ENCODE peak calls at places on chromosomes 16 and 17, in six cellular contexts. P is CD8-positive, alpha-beta T cell; G is SK-N-SH; Y is GM12865; V is astrocyte; M is transverse colon. B is an unnamed sample.

GRCh38 chr17:55295411-55296170 is 30.8 kb downstream of the HLF start:
- DNase-seq in P (peak), G (peak), Y (peak), V (peak), M (peak), B (peak)

GRCh38 chr16:61580579-61580978 is 455.7 kb downstream of the CDH8 start:
- DNase-seq in P (no peak), G (no peak), Y (no peak), V (no peak), M (no peak), B (no peak)

GRCh38 chr16:55543470-55543869 is 23.0 kb upstream of the CAPNS2 start:
- DNase-seq in P (no peak), G (peak), Y (no peak), V (no peak), M (no peak), B (peak)

GRCh38 chr16:19309178-19309577 is 23.6 kb downstream of the CLEC19A start:
- DNase-seq in P (no peak), G (no peak), Y (no peak), V (no peak), M (no peak), B (no peak)

GRCh38 chr17:47694018-47694817 is at the start of gene TBKBP1:
- DNase-seq in P (no peak), G (peak), Y (no peak), V (peak), M (peak), B (peak)

GRCh38 chr17:31627960-31628359 is 231.1 kb downstream of the COPRS start:
- DNase-seq in P (no peak), G (no peak), Y (no peak), V (peak), M (no peak), B (no peak)

GRCh38 chr17:59725691-59726090 is 18.2 kb downstream of the VMP1 start:
- DNase-seq in P (no peak), G (no peak), Y (no peak), V (no peak), M (no peak), B (no peak)

GRCh38 chr16:48292452-48292851 is 45.1 kb upstream of the ABCC11 start:
- DNase-seq in P (no peak), G (no peak), Y (no peak), V (no peak), M (no peak), B (no peak)

GRCh38 chr17:36209575-36209974 is 1.3 kb upstream of the CCL4L2 start:
- DNase-seq in P (no peak), G (no peak), Y (no peak), V (no peak), M (no peak), B (no peak)

GRCh38 chr16:17836868-17837602 is 366.3 kb upstream of the XYLT1 start:
- DNase-seq in P (no peak), G (no peak), Y (no peak), V (peak), M (no peak), B (peak)

GRCh38 chr17:51259574-51260236 is at the start of gene MBTD1:
- DNase-seq in P (peak), G (peak), Y (peak), V (peak), M (peak), B (peak)

GRCh38 chr16:47492428-47493357 is 31.6 kb downstream of the PHKB start:
- DNase-seq in P (no peak), G (no peak), Y (peak), V (no peak), M (peak), B (peak)

GRCh38 chr17:80068301-80069160 is 32.1 kb downstream of the CCDC40 start:
- DNase-seq in P (no peak), G (peak), Y (no peak), V (peak), M (no peak), B (peak)

GRCh38 chr16:89170346-89171215 is 967 bp upstream of the CDH15 start:
- DNase-seq in P (no peak), G (no peak), Y (no peak), V (no peak), M (peak), B (peak)

GRCh38 chr16:49921791-49922456 is 66.0 kb upstream of the ZNF423 start:
- DNase-seq in P (peak), G (peak), Y (peak), V (peak), M (peak), B (peak)

DNA sequence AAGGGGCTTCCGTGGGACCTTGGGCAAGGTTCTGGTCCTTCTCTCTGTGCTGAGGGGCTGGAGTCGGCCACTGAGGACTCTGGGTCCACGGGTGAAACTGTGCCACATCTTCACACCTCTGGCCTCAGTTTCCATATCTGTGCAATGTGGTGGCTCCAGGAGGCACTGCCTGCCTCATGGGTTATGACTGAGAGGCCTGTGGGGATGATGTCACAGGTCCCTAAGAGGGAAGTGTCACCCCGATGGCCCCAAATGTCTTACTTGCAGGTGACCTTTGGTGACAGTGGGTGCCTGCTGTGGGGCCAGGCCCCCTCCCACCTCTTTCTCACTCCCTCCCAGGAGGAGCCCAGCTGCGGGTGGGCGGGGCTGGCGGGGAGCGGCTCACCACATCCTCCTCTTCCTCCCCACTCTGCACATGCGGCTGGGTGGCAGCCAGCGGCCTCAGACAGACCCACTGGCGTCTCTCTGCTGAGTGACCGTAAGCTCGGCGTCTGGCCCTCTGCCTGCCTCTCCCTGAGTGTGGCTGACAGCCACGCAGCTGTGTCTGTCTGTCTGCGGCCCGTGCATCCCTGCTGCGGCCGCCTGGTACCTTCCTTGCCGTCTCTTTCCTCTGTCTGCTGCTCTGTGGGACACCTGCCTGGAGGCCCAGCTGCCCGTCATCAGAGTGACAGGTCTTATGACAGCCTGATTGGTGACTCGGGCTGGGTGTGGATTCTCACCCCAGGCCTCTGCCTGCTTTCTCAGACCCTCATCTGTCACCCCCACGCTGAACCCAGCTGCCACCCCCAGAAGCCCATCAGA is at the start of gene IL21R:
- DNase-seq in P (peak), G (peak), Y (peak), V (peak), M (peak), B (no peak)
- H3K4me3 ChIP-seq in P (peak), G (no peak), Y (peak), V (no peak), M (no peak), B (no peak)

GRCh38 chr17:49747632-49748031 is 16.3 kb downstream of the FAM117A start:
- DNase-seq in P (no peak), G (no peak), Y (no peak), V (no peak), M (no peak), B (no peak)
- H3K4me3 ChIP-seq in P (no peak), G (no peak), Y (peak), V (no peak), M (no peak), B (no peak)

GRCh38 chr17:38920374-38921291 is 4.8 kb upstream of the LASP1NB start:
- DNase-seq in P (no peak), G (no peak), Y (no peak), V (no peak), M (no peak), B (no peak)
- H3K4me3 ChIP-seq in P (no peak), G (no peak), Y (no peak), V (no peak), M (no peak), B (no peak)

DNA sequence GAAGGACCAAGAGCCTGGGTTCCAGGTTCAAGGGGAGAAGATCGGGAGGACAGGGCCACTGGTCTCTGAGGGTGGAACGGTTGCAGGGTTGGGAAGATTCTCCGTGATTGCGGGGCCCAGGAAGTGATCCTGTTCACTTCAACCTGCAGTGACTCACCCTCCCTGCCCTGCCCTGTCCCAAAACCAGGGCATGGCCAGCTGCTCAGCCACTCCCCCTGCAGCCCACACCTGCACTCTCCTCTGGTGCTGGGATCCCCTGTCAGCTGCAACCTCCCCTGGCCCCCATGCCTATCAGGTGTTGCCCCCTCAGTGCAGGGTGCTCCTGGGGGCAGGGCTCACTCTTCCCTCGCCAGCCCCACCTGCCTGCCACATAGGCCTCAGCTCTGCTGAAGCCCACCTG is 1.1 kb downstream of the RUNDC3A start:
- DNase-seq in P (no peak), G (no peak), Y (no peak), V (no peak), M (no peak), B (no peak)
- H3K4me3 ChIP-seq in P (peak), G (peak), Y (no peak), V (no peak), M (no peak), B (no peak)

GRCh38 chr17:27797390-27798091 is 2.8 kb downstream of the NOS2 start:
- DNase-seq in P (no peak), G (no peak), Y (no peak), V (no peak), M (peak), B (peak)

GRCh38 chr17:27788919-27789318 is 11.4 kb downstream of the NOS2 start:
- DNase-seq in P (no peak), G (no peak), Y (no peak), V (no peak), M (no peak), B (no peak)

GRCh38 chr17:27792095-27792494 is 8.2 kb downstream of the NOS2 start:
- DNase-seq in P (no peak), G (no peak), Y (no peak), V (no peak), M (no peak), B (no peak)

GRCh38 chr17:27793906-27794380 is 6.4 kb downstream of the NOS2 start:
- DNase-seq in P (no peak), G (peak), Y (no peak), V (no peak), M (no peak), B (no peak)

GRCh38 chr17:27793168-27793905 is 7.0 kb downstream of the NOS2 start:
- DNase-seq in P (no peak), G (peak), Y (no peak), V (no peak), M (no peak), B (peak)
- H3K4me3 ChIP-seq in P (peak), G (peak), Y (no peak), V (peak), M (no peak), B (peak)

GRCh38 chr17:7486181-7486580 is 2.0 kb downstream of the POLR2A start:
- DNase-seq in P (no peak), G (no peak), Y (peak), V (peak), M (no peak), B (no peak)
- H3K4me3 ChIP-seq in P (no peak), G (peak), Y (peak), V (peak), M (no peak), B (peak)

GRCh38 chr16:5015351-5015750 is 18.4 kb downstream of the NAGPA start:
- DNase-seq in P (no peak), G (peak), Y (no peak), V (no peak), M (no peak), B (no peak)
- H3K4me3 ChIP-seq in P (no peak), G (no peak), Y (no peak), V (no peak), M (no peak), B (no peak)

GRCh38 chr17:1188812-1189211 is 9.0 kb upstream of the ABR start:
- DNase-seq in P (no peak), G (no peak), Y (peak), V (peak), M (peak), B (no peak)

GRCh38 chr17:1181769-1182137 is 2.0 kb upstream of the ABR start:
- DNase-seq in P (no peak), G (no peak), Y (peak), V (no peak), M (no peak), B (no peak)

GRCh38 chr17:1182831-1183578 is 3.2 kb upstream of the ABR start:
- DNase-seq in P (no peak), G (no peak), Y (peak), V (no peak), M (no peak), B (no peak)

GRCh38 chr17:1186923-1187771 is 7.4 kb upstream of the ABR start:
- DNase-seq in P (peak), G (peak), Y (peak), V (peak), M (peak), B (peak)

DNA sequence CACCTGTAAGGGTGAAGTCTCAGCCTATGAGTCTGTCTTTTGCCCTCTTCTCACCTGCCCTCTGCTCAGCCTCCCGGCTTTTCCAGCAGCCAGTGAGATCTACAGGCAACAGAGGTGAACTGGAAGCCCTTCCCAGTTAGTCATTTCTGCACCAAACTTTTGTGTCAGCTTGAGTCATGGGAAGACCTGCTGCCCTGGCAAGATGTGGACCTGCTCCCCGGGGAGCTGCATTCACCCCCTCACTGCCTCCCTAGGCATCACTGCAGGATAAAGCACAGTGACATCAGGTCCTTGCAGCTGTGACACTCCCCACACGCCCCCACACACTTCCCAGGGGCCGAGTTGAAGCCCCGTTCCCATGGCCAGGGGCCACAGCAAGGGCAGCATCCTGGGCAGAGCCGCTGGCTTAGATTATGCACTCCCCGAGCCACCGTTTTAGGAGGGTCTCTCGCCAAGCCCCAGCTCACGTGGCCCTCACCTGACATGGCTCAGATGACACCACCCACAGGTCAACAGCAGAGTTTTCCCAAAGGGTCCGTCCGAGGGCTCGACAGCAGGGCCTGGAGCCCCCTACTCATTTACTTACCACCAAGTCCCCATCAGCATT is 6.5 kb upstream of the ABR start:
- DNase-seq in P (no peak), G (no peak), Y (peak), V (peak), M (no peak), B (no peak)
- H3K4me3 ChIP-seq in P (no peak), G (no peak), Y (no peak), V (no peak), M (no peak), B (no peak)